ENCODE peak calls at places on chromosomes 2 and 18, in five cellular contexts. One of them, this sample, is unnamed. For H3K27me3, the result is how much of the 10 kb centered on the place peaks cover.

GRCh38 chr2:3302421-3302750 is 75.2 kb downstream of the EIPR1 start:
- DNase-seq in breast epithelium: no peak
- DNase-seq in H9: no peak
- DNase-seq in tibial nerve: no peak
- DNase-seq in gastrocnemius medialis: no peak
- DNase-seq in this sample: no peak

GRCh38 chr2:229800997-229801754 is 86.8 kb upstream of the DNER start:
- DNase-seq in gastrocnemius medialis: peak
- DNase-seq in tibial nerve: peak
- DNase-seq in H9: peak
- DNase-seq in breast epithelium: no peak
- DNase-seq in this sample: peak

GRCh38 chr2:102753563-102754159 is 8.2 kb upstream of the TMEM182 start:
- DNase-seq in gastrocnemius medialis: peak
- DNase-seq in tibial nerve: peak
- DNase-seq in H9: no peak
- DNase-seq in breast epithelium: no peak
- DNase-seq in this sample: peak

GRCh38 chr2:207767461-207768167 is 2.1 kb downstream of the FZD5 start:
- DNase-seq in tibial nerve: no peak
- DNase-seq in gastrocnemius medialis: no peak
- DNase-seq in breast epithelium: no peak
- DNase-seq in H9: peak
- DNase-seq in this sample: peak

GRCh38 chr2:239763433-239764097 is 261.6 kb downstream of the NDUFA10 start:
- DNase-seq in H9: peak
- DNase-seq in breast epithelium: peak
- DNase-seq in tibial nerve: no peak
- DNase-seq in gastrocnemius medialis: no peak
- DNase-seq in this sample: no peak

GRCh38 chr2:160062283-160063005 is at the start of gene PLA2R1:
- DNase-seq in breast epithelium: peak
- DNase-seq in H9: peak
- DNase-seq in tibial nerve: peak
- DNase-seq in gastrocnemius medialis: peak
- DNase-seq in this sample: peak

GRCh38 chr2:72325592-72326422 is 178.1 kb upstream of the CYP26B1 start:
- DNase-seq in gastrocnemius medialis: no peak
- DNase-seq in tibial nerve: no peak
- DNase-seq in breast epithelium: no peak
- DNase-seq in H9: peak
- DNase-seq in this sample: peak

GRCh38 chr2:231167745-231168459 is 30.5 kb upstream of the ARMC9 start:
- DNase-seq in breast epithelium: no peak
- DNase-seq in H9: no peak
- DNase-seq in gastrocnemius medialis: no peak
- DNase-seq in tibial nerve: no peak
- DNase-seq in this sample: peak

GRCh38 chr2:138267902-138268254 is 233.7 kb upstream of the SPOPL start:
- DNase-seq in tibial nerve: no peak
- DNase-seq in gastrocnemius medialis: no peak
- DNase-seq in H9: no peak
- DNase-seq in breast epithelium: no peak
- DNase-seq in this sample: no peak

GRCh38 chr2:105576440-105577241 is 168.1 kb upstream of the NCK2 start:
- DNase-seq in breast epithelium: no peak
- DNase-seq in H9: peak
- DNase-seq in tibial nerve: no peak
- DNase-seq in gastrocnemius medialis: no peak
- DNase-seq in this sample: peak

GRCh38 chr2:152618188-152618564 is 99.1 kb downstream of the PRPF40A start:
- DNase-seq in H9: no peak
- DNase-seq in tibial nerve: no peak
- DNase-seq in breast epithelium: no peak
- DNase-seq in gastrocnemius medialis: no peak
- DNase-seq in this sample: no peak

GRCh38 chr18:23071285-23071684 is 64.0 kb upstream of the CABLES1 start:
- DNase-seq in H9: no peak
- DNase-seq in tibial nerve: peak
- DNase-seq in gastrocnemius medialis: peak
- DNase-seq in breast epithelium: no peak
- DNase-seq in this sample: peak

GRCh38 chr2:130740671-130741070 is 11.8 kb downstream of the GPR148 start:
- DNase-seq in H9: no peak
- DNase-seq in tibial nerve: no peak
- DNase-seq in gastrocnemius medialis: no peak
- DNase-seq in breast epithelium: no peak
- DNase-seq in this sample: no peak

GRCh38 chr18:72206814-72207213 is 337.3 kb downstream of the CBLN2 start:
- DNase-seq in tibial nerve: no peak
- DNase-seq in H9: no peak
- DNase-seq in breast epithelium: no peak
- DNase-seq in gastrocnemius medialis: no peak
- DNase-seq in this sample: no peak

GRCh38 chr18:59456657-59457056 is 97.6 kb upstream of the LMAN1 start:
- DNase-seq in breast epithelium: no peak
- DNase-seq in gastrocnemius medialis: no peak
- DNase-seq in H9: no peak
- DNase-seq in tibial nerve: no peak
- DNase-seq in this sample: no peak

GRCh38 chr18:46469186-46469915 is 187.7 kb downstream of the LOXHD1 start:
- DNase-seq in breast epithelium: peak
- DNase-seq in tibial nerve: no peak
- DNase-seq in gastrocnemius medialis: no peak
- DNase-seq in H9: no peak
- DNase-seq in this sample: no peak

GRCh38 chr2:62471816-62472215 is 34.2 kb downstream of the TMEM17 start:
- DNase-seq in breast epithelium: no peak
- DNase-seq in gastrocnemius medialis: no peak
- DNase-seq in H9: no peak
- DNase-seq in tibial nerve: no peak
- DNase-seq in this sample: no peak

GRCh38 chr2:18545384-18545783 is 15.1 kb downstream of the RDH14 start:
- DNase-seq in H9: no peak
- DNase-seq in tibial nerve: no peak
- DNase-seq in breast epithelium: no peak
- DNase-seq in gastrocnemius medialis: no peak
- DNase-seq in this sample: no peak

GRCh38 chr2:85865539-85866164 is 23.1 kb downstream of the ST3GAL5 start:
- DNase-seq in H9: no peak
- DNase-seq in breast epithelium: no peak
- DNase-seq in tibial nerve: no peak
- DNase-seq in gastrocnemius medialis: no peak
- DNase-seq in this sample: no peak

GRCh38 chr18:35526476-35527120 is 28.8 kb upstream of the INO80C start:
- DNase-seq in breast epithelium: no peak
- DNase-seq in H9: no peak
- DNase-seq in tibial nerve: peak
- DNase-seq in gastrocnemius medialis: no peak
- DNase-seq in this sample: no peak

GRCh38 chr2:26245231-26245732 is 543 bp downstream of the HADHB start:
- DNase-seq in breast epithelium: no peak
- DNase-seq in gastrocnemius medialis: peak
- DNase-seq in tibial nerve: peak
- DNase-seq in H9: no peak
- DNase-seq in this sample: peak

GRCh38 chr2:231518771-231519170 is 11.5 kb downstream of the NMUR1 start:
- DNase-seq in tibial nerve: no peak
- DNase-seq in gastrocnemius medialis: no peak
- DNase-seq in H9: no peak
- DNase-seq in breast epithelium: no peak
- DNase-seq in this sample: no peak

GRCh38 chr2:223641062-223641461 is 38.9 kb upstream of the SCG2 start:
- DNase-seq in breast epithelium: no peak
- DNase-seq in H9: no peak
- DNase-seq in tibial nerve: no peak
- DNase-seq in gastrocnemius medialis: no peak
- DNase-seq in this sample: no peak

GRCh38 chr2:145644820-145645302 is 1124.9 kb upstream of the ZEB2 start:
- DNase-seq in tibial nerve: no peak
- DNase-seq in H9: no peak
- DNase-seq in breast epithelium: no peak
- DNase-seq in gastrocnemius medialis: no peak
- DNase-seq in this sample: no peak

GRCh38 chr2:48651127-48651526 is 33.5 kb downstream of the GTF2A1L start:
- DNase-seq in breast epithelium: no peak
- DNase-seq in H9: no peak
- DNase-seq in tibial nerve: no peak
- DNase-seq in gastrocnemius medialis: no peak
- DNase-seq in this sample: no peak

GRCh38 chr2:178241852-178242551 is 47.7 kb downstream of the OSBPL6 start:
- DNase-seq in breast epithelium: no peak
- DNase-seq in gastrocnemius medialis: peak
- DNase-seq in H9: no peak
- DNase-seq in tibial nerve: peak
- DNase-seq in this sample: peak

GRCh38 chr2:172294983-172295382 is 132.4 kb upstream of the ITGA6 start:
- DNase-seq in H9: no peak
- DNase-seq in gastrocnemius medialis: no peak
- DNase-seq in breast epithelium: no peak
- DNase-seq in tibial nerve: no peak
- DNase-seq in this sample: no peak

GRCh38 chr2:234691968-234692955 is 195.4 kb upstream of the ARL4C start:
- DNase-seq in tibial nerve: no peak
- DNase-seq in breast epithelium: no peak
- DNase-seq in H9: no peak
- DNase-seq in gastrocnemius medialis: no peak
- DNase-seq in this sample: no peak

GRCh38 chr2:175597286-175597685 is 404.8 kb downstream of the LNPK start:
- DNase-seq in tibial nerve: no peak
- DNase-seq in H9: no peak
- DNase-seq in breast epithelium: no peak
- DNase-seq in gastrocnemius medialis: no peak
- DNase-seq in this sample: no peak

GRCh38 chr2:232955856-232956255 is 57.2 kb downstream of the NGEF start:
- DNase-seq in gastrocnemius medialis: no peak
- DNase-seq in tibial nerve: no peak
- DNase-seq in breast epithelium: no peak
- DNase-seq in H9: no peak
- DNase-seq in this sample: no peak

GRCh38 chr2:216366777-216367465 is 5.4 kb downstream of the MARCHF4 start:
- DNase-seq in H9: no peak
- DNase-seq in gastrocnemius medialis: no peak
- DNase-seq in tibial nerve: no peak
- DNase-seq in breast epithelium: no peak
- DNase-seq in this sample: no peak
- H3K27me3 ChIP-seq in H9: under half
- H3K27me3 ChIP-seq in gastrocnemius medialis: under half
- H3K27me3 ChIP-seq in tibial nerve: under half
- H3K27me3 ChIP-seq in breast epithelium: under half
- H3K27me3 ChIP-seq in this sample: under half

DNA sequence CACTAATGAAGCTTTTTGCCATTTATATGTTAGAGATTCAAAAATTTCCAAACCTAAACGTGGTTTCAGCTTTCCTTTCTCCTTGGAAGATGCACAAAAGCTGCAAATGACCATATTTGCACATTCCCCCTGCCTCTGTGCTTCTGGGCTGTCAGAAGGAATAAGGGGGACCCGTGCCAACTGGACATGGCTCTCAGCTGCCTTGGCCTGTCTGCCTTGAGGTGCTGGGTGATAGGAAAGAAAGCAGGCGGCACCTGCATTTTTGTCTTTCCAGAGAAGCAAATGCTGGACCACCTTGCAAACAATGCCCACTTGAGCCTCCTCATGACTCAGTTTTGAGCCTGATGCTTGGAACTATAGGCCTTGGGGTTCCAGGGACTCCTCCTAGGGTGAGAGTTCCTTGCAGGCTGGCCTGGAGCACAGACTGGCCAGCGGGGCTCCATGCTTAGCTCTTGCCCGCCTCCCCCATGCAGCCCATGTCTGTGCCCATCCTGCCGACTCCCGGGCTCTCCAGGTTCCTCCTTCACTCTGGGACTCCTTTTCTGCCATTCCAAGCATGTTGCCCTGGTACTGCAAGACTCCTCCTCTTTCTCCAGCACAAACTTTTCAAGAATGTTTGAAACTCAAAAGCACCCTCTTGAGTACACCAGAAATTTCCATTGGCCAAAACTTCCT is 109.0 kb upstream of the EPAS1 start:
- DNase-seq in tibial nerve: no peak
- DNase-seq in breast epithelium: no peak
- DNase-seq in gastrocnemius medialis: no peak
- DNase-seq in H9: no peak
- DNase-seq in this sample: no peak
- H3K27ac ChIP-seq in tibial nerve: peak
- H3K27ac ChIP-seq in breast epithelium: peak
- H3K27ac ChIP-seq in gastrocnemius medialis: no peak
- H3K27ac ChIP-seq in H9: no peak
- H3K27ac ChIP-seq in this sample: no peak

DNA sequence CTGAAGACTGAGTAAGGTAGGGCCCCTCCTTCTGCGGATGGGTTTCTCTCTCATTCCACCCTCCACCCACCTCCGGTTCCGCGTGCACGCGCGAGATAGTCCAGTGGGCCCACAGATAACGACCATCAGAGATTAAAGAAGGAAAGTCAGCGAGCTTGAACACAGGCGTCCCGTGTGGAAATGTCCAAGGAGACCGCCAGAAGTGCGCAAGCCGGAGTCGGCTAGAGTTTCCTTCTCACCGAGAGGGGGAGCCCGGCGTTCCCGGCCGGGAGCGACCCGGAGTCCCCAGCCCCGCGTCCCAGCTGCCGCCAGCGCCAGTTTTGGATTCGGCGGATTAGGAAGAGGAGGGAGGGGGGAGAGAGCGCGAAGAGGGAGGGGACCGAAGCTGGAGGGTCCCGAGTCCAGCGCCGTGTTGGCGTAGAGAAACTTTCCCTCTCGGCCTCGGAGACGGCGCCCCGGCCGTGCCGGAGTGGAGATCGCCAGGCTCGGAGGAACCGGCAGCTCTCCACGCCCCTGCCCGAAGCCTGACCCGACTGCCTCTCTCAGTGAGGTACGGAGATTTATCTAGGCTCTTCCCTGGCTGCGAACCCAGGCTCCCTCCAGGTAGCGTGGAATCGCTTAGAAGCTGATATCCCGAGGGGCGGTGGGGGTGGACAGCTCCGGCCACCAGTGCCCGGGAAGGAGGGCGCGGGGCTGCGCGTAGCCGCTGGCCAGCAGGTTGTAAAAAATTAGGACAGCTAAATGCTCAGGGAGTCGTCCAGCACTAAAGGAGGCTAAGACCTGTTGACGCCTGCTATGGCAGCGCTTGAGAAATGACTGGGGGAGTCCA is at the start of gene GULP1:
- DNase-seq in gastrocnemius medialis: peak
- DNase-seq in tibial nerve: peak
- DNase-seq in H9: peak
- DNase-seq in breast epithelium: peak
- DNase-seq in this sample: peak
- H3K27me3 ChIP-seq in gastrocnemius medialis: under half
- H3K27me3 ChIP-seq in tibial nerve: under half
- H3K27me3 ChIP-seq in H9: under half
- H3K27me3 ChIP-seq in breast epithelium: under half
- H3K27me3 ChIP-seq in this sample: under half

DNA sequence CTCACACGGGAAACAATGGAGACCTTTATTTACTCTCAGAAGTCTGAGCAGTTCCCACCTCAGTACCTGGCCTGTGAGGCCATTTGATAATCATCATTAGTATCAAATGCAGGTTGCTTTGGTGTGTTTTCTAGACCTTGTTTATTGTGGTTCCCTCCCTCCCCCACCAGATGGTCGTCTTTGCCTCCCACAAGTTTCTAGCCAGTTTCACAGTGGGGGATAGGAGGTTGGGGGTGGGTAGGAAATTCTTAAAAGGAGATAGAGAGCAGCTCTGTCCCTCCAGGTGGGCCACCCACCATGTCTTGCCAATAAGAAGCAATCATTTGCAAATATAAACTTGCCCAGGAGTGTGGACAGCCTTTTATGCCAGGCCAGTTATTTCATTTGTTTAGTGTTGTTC is 31.3 kb downstream of the SETBP1 start:
- DNase-seq in breast epithelium: no peak
- DNase-seq in H9: no peak
- DNase-seq in gastrocnemius medialis: no peak
- DNase-seq in tibial nerve: no peak
- DNase-seq in this sample: no peak
- H3K27ac ChIP-seq in breast epithelium: peak
- H3K27ac ChIP-seq in H9: no peak
- H3K27ac ChIP-seq in gastrocnemius medialis: no peak
- H3K27ac ChIP-seq in tibial nerve: no peak
- H3K27ac ChIP-seq in this sample: no peak

This sample was measured in small intestine.